ENCODE peak calls at places on chromosomes 1 and 21, in six cellular contexts. G is T-cell, L is hypothalamus, R is mesenchymal stem cell, I is tibial artery, Z is Kasumi-1. N is an unnamed sample.

GRCh38 chr1:178275553-178275952 is 181.6 kb downstream of the RASAL2 start:
- DNase-seq in G (no peak), L (no peak), R (peak; percentile 46), I (no peak), Z (peak; percentile 65), N (no peak)

GRCh38 chr1:192983349-192983980 is 75.7 kb downstream of the UCHL5 start:
- DNase-seq in G (no peak), L (no peak), R (no peak), I (no peak), Z (no peak), N (no peak)

GRCh38 chr1:190478193-190479007 is 736 bp upstream of the BRINP3 start:
- DNase-seq in G (no peak), L (peak; percentile 57), R (peak; percentile 43), I (no peak), Z (no peak), N (no peak)

GRCh38 chr1:165481820-165482532 is 37.0 kb upstream of the RXRG start:
- DNase-seq in G (no peak), L (no peak), R (peak; percentile 89), I (no peak), Z (no peak), N (no peak)

GRCh38 chr1:81115422-81115821 is 685.3 kb upstream of the ADGRL2 start:
- DNase-seq in G (no peak), L (no peak), R (no peak), I (no peak), Z (no peak), N (no peak)

GRCh38 chr1:89949991-89950624 is 44.8 kb upstream of the ZNF326 start:
- DNase-seq in G (no peak), L (no peak), R (no peak), I (no peak), Z (no peak), N (no peak)

GRCh38 chr1:78475888-78476610 is 14.7 kb upstream of the PTGFR start:
- DNase-seq in G (no peak), L (no peak), R (no peak), I (no peak), Z (no peak), N (no peak)

GRCh38 chr21:38229260-38229877 is 27.4 kb upstream of the KCNJ15 start:
- DNase-seq in G (no peak), L (no peak), R (peak; percentile 8), I (no peak), Z (peak; percentile 45), N (no peak)

GRCh38 chr1:155974208-155975165 is 3.9 kb downstream of the ARHGEF2 start:
- DNase-seq in G (no peak), L (peak; percentile 75), R (no peak), I (no peak), Z (no peak), N (peak; percentile 44)

GRCh38 chr1:12314328-12314903 is 84.6 kb downstream of the VPS13D start:
- DNase-seq in G (no peak), L (no peak), R (peak; percentile 20), I (no peak), Z (peak; percentile 57), N (no peak)

GRCh38 chr1:108881369-108881768 is 4.6 kb downstream of the GPSM2 start:
- DNase-seq in G (no peak), L (no peak), R (peak; percentile 29), I (no peak), Z (no peak), N (no peak)

GRCh38 chr21:31162827-31163226 is 124.6 kb upstream of the KRTAP19-8 start:
- DNase-seq in G (no peak), L (no peak), R (peak; percentile 79), I (no peak), Z (no peak), N (no peak)

GRCh38 chr1:202405928-202406327 is 57.4 kb downstream of the PPP1R12B start:
- DNase-seq in G (no peak), L (no peak), R (no peak), I (no peak), Z (no peak), N (no peak)

GRCh38 chr1:172897738-172898137 is 153.0 kb downstream of the TNFSF18 start:
- DNase-seq in G (no peak), L (no peak), R (no peak), I (no peak), Z (no peak), N (no peak)

GRCh38 chr1:58922302-58923089 is 138.6 kb upstream of the JUN start:
- DNase-seq in G (peak; percentile 45), L (no peak), R (peak; percentile 73), I (peak; percentile 82), Z (no peak), N (peak; percentile 65)

GRCh38 chr1:18805925-18806849 is 53.3 kb downstream of the TAS1R2 start:
- DNase-seq in G (no peak), L (no peak), R (no peak), I (no peak), Z (no peak), N (no peak)

GRCh38 chr1:37556712-37557196 is at the start of gene DNALI1:
- DNase-seq in G (no peak), L (peak; percentile 48), R (peak; percentile 92), I (peak; percentile 92), Z (no peak), N (peak; percentile 96)

GRCh38 chr1:40751802-40752201 is 31.8 kb upstream of the KCNQ4 start:
- DNase-seq in G (no peak), L (no peak), R (no peak), I (no peak), Z (no peak), N (no peak)

GRCh38 chr1:211378844-211379243 is 52.2 kb downstream of the TRAF5 start:
- DNase-seq in G (no peak), L (no peak), R (peak; percentile 89), I (no peak), Z (no peak), N (no peak)

GRCh38 chr1:41014871-41015270 is 6.7 kb downstream of the SLFNL1 start:
- DNase-seq in G (no peak), L (no peak), R (no peak), I (peak; percentile 51), Z (no peak), N (no peak)

GRCh38 chr1:156961709-156962108 is 41.3 kb downstream of the LRRC71 start:
- DNase-seq in G (peak; percentile 21), L (no peak), R (no peak), I (no peak), Z (no peak), N (no peak)

GRCh38 chr1:67307251-67308060 is at the start of gene IL12RB2:
- DNase-seq in G (peak; percentile 14), L (no peak), R (no peak), I (no peak), Z (no peak), N (no peak)

GRCh38 chr1:111733183-111733995 is 5.8 kb downstream of the INKA2 start:
- DNase-seq in G (no peak), L (no peak), R (peak; percentile 99), I (no peak), Z (peak; percentile 92), N (no peak)

GRCh38 chr1:204190212-204191211 is 5.8 kb downstream of the KISS1 start:
- DNase-seq in G (peak; percentile 5), L (no peak), R (peak; percentile 48), I (no peak), Z (peak; percentile 68), N (no peak)

GRCh38 chr1:237861944-237862343 is 28.8 kb downstream of the ZP4 start:
- DNase-seq in G (no peak), L (no peak), R (no peak), I (no peak), Z (no peak), N (no peak)